ENCODE peak calls at places on chromosome 6, in six cellular contexts. A is IMR-90, G is left ventricle myocardium inferior, D is GM06990, J is foreskin fibroblast, M is ascending aorta. I is an unnamed sample.

GRCh38 chr6:150290429-150290828 is 78.4 kb upstream of the IYD start:
- DNase-seq in G (no peak), A (peak), M (no peak), J (peak), D (no peak), I (no peak)

GRCh38 chr6:30821862-30822784 is 62.2 kb upstream of the DDR1 start:
- DNase-seq in M (no peak), G (no peak), D (no peak), A (no peak), J (no peak), I (no peak)

GRCh38 chr6:91241946-91242613 is 655.2 kb upstream of the MAP3K7 start:
- DNase-seq in A (no peak), J (no peak), G (no peak), D (no peak), M (no peak), I (no peak)

GRCh38 chr6:75170666-75171065 is 35.2 kb downstream of the COL12A1 start:
- DNase-seq in A (no peak), J (no peak), G (no peak), D (no peak), M (no peak), I (no peak)

GRCh38 chr6:167276772-167277533 is 14.2 kb upstream of the UNC93A start:
- DNase-seq in D (no peak), A (no peak), M (no peak), J (no peak), G (no peak), I (no peak)

GRCh38 chr6:101344885-101345284 is 48.6 kb upstream of the GRIK2 start:
- DNase-seq in A (no peak), J (no peak), M (no peak), G (no peak), D (no peak), I (no peak)

GRCh38 chr6:155174576-155175174 is 89.1 kb upstream of the CLDN20 start:
- DNase-seq in A (peak), J (peak), G (no peak), D (peak), M (no peak), I (peak)

GRCh38 chr6:166027761-166028160 is 139.9 kb downstream of the TBXT start:
- DNase-seq in M (no peak), D (no peak), J (no peak), G (no peak), A (peak), I (no peak)

GRCh38 chr6:33670971-33671370 is 40.5 kb downstream of the UQCC2 start:
- DNase-seq in G (no peak), D (no peak), J (no peak), M (no peak), A (no peak), I (no peak)

GRCh38 chr6:20367716-20368485 is 33.8 kb upstream of the E2F3 start:
- DNase-seq in J (no peak), A (peak), G (no peak), D (no peak), M (no peak), I (no peak)

GRCh38 chr6:38774933-38775707 is 60.0 kb downstream of the DNAH8 start:
- DNase-seq in A (no peak), G (no peak), M (no peak), D (peak), J (no peak), I (peak)

GRCh38 chr6:108560463-108561308 is at the start of gene FOXO3:
- DNase-seq in D (peak), M (peak), J (peak), G (peak), A (peak), I (no peak)

GRCh38 chr6:3825331-3825831 is 23.8 kb upstream of the FAM50B start:
- DNase-seq in D (no peak), M (no peak), A (peak), G (peak), J (no peak), I (no peak)

GRCh38 chr6:34189806-34190503 is 44.1 kb upstream of the GRM4 start:
- DNase-seq in G (peak), M (no peak), D (no peak), A (no peak), J (no peak), I (no peak)

GRCh38 chr6:159080217-159080976 is 35.6 kb upstream of the TAGAP start:
- DNase-seq in G (no peak), D (peak), M (no peak), A (no peak), J (no peak), I (no peak)

GRCh38 chr6:20681243-20681684 is 147.0 kb downstream of the CDKAL1 start:
- DNase-seq in A (no peak), D (no peak), G (no peak), J (no peak), M (no peak), I (no peak)

GRCh38 chr6:158861686-158862381 is 42.7 kb upstream of the EZR start:
- DNase-seq in M (no peak), A (peak), D (no peak), J (no peak), G (no peak), I (no peak)

GRCh38 chr6:108598316-108598863 is 37.7 kb downstream of the FOXO3 start:
- DNase-seq in D (peak), J (peak), G (no peak), A (peak), M (no peak), I (peak)

GRCh38 chr6:102749210-102749971 is 1355.9 kb downstream of the GRIK2 start:
- DNase-seq in D (no peak), J (no peak), A (no peak), G (no peak), M (no peak), I (no peak)

GRCh38 chr6:105869835-105870506 is 216.2 kb upstream of the PRDM1 start:
- DNase-seq in M (no peak), J (no peak), A (no peak), G (no peak), D (no peak), I (no peak)

GRCh38 chr6:36560822-36561221 is 13.5 kb upstream of the STK38 start:
- DNase-seq in J (no peak), A (no peak), G (no peak), D (no peak), M (no peak), I (no peak)

GRCh38 chr6:158999154-158999668 is 791 bp downstream of the RSPH3 start:
- DNase-seq in A (peak), G (no peak), J (no peak), M (no peak), D (no peak), I (no peak)

GRCh38 chr6:104959453-104959858 is 2.5 kb downstream of the LIN28B start:
- DNase-seq in A (no peak), G (no peak), M (no peak), D (no peak), J (no peak), I (no peak)

GRCh38 chr6:13384506-13384905 is 56.2 kb upstream of the TBC1D7 start:
- DNase-seq in D (no peak), A (no peak), G (no peak), M (no peak), J (no peak), I (no peak)

GRCh38 chr6:5752282-5752681 is 254.4 kb downstream of the NRN1 start:
- DNase-seq in M (no peak), G (no peak), J (peak), D (no peak), A (peak), I (no peak)

GRCh38 chr6:66198062-66198624 is 491.1 kb upstream of the EYS start:
- DNase-seq in A (no peak), J (no peak), G (no peak), M (no peak), D (no peak), I (no peak)

GRCh38 chr6:41047745-41048742 is 5.0 kb upstream of the APOBEC2 start:
- DNase-seq in M (no peak), D (no peak), J (no peak), A (no peak), G (no peak), I (no peak)

GRCh38 chr6:166078294-166078693 is 89.4 kb downstream of the TBXT start:
- DNase-seq in A (peak), G (no peak), M (no peak), J (no peak), D (no peak), I (no peak)

GRCh38 chr6:76708641-76709331 is 636.3 kb upstream of the IMPG1 start:
- DNase-seq in A (no peak), J (no peak), D (no peak), M (no peak), G (no peak), I (no peak)

GRCh38 chr6:90429713-90430112 is 133.1 kb upstream of the BACH2 start:
- DNase-seq in J (no peak), A (no peak), G (no peak), M (no peak), D (no peak), I (no peak)

GRCh38 chr6:26056583-26057350 is 30.5 kb upstream of the HFE start:
- DNase-seq in D (peak), J (peak), A (peak), G (no peak), M (no peak), I (no peak)

GRCh38 chr6:75300206-75300605 is 15.6 kb upstream of the TMEM30A start:
- DNase-seq in A (no peak), G (no peak), D (no peak), J (no peak), M (no peak), I (no peak)

GRCh38 chr6:106377061-106377540 is 16.6 kb downstream of the CRYBG1 start:
- DNase-seq in J (no peak), G (no peak), M (no peak), A (peak), D (no peak), I (no peak)

GRCh38 chr6:45923831-45924391 is 91.7 kb downstream of the CLIC5 start:
- DNase-seq in G (no peak), D (peak), M (no peak), A (peak), J (peak), I (peak)

GRCh38 chr6:39210437-39210836 is 18.8 kb downstream of the KCNK5 start:
- DNase-seq in A (no peak), J (no peak), M (no peak), G (no peak), D (no peak), I (no peak)

GRCh38 chr6:70725817-70726413 is 58.2 kb downstream of the SMAP1 start:
- DNase-seq in J (no peak), A (peak), M (no peak), D (no peak), G (no peak), I (no peak)

GRCh38 chr6:91786474-91787184 is 1199.8 kb upstream of the MAP3K7 start:
- DNase-seq in M (no peak), A (no peak), J (no peak), D (no peak), G (no peak), I (no peak)

GRCh38 chr6:55033021-55033546 is 141.2 kb upstream of the HCRTR2 start:
- DNase-seq in A (peak), G (no peak), M (no peak), J (peak), D (no peak), I (no peak)

GRCh38 chr6:17984399-17984798 is 3.0 kb downstream of the KIF13A start:
- DNase-seq in A (no peak), G (no peak), M (no peak), D (no peak), J (no peak), I (no peak)
- H3K4me3 ChIP-seq in A (peak), G (peak), M (peak), D (no peak), J (peak), I (no peak)

DNA sequence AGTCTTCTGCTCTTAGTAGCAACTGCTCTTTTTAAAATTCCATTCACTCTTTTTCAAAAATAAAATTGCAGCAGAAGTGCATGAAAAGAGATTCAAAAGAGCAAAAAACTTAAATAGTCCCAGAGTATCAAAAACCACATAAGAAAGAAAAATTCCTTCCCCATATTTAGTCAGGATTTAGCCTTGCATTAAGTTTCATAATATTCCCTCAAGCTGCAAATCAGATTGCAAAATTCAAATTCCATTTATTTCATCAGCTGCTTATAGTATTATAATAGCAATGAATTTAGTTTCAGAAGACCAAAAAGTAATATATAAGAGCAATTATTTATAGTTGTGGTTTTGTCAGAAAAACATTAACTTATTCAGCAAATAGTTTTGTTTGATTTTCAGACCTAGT is 164.2 kb upstream of the STXBP5 start:
- DNase-seq in A (peak), D (no peak), G (no peak), M (no peak), J (no peak), I (no peak)
- TF ChIP-seq CTCF in A (no peak), D (no peak), G (no peak), M (no peak), J (no peak), I (no peak)

GRCh38 chr6:156776841-156777576 is at the start of gene ARID1B:
- DNase-seq in M (no peak), J (peak), A (peak), D (peak), G (peak), I (peak)
- H3K4me3 ChIP-seq in M (peak), J (peak), A (peak), D (peak), G (peak), I (peak)

DNA sequence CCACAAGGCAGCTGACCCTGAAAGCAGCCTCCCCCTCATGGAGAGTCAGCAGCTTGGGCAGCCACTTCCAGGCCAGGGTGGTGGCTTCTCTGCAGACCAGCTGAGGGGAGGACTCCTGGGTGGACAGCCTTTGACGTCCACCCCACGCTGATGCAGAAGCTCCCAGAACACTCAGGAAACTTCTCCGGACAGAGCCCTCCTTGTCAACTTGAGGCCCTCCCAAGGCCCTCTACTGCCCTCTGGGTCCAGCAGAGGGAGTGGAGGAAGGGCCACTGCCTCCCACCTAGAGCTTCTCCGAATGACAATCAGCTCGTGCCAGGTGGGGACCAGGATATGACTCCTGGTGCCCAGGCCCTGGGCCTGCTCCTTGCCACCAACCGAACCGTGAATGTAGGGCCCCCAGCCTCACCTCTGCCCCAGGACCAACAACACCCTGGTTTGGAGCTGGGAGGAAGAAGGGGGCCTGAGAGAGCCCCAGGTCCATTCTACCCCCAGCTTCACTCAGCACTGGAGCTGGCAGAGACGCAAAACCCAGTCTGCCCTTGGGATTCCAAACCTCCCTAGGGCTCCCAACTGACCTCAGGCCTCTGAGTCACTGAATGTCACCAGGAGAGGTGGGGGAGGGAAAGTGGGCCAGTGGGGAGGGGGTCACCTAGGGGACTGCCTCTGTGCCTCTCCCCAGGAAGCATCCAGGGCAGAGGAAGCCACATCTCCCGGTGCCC is 10.9 kb upstream of the SLC22A7 start:
- DNase-seq in A (no peak), M (no peak), J (no peak), D (no peak), G (no peak), I (no peak)
- TF ChIP-seq CTCF in A (no peak), M (no peak), J (peak), D (no peak), G (peak), I (no peak)

GRCh38 chr6:116057766-116058165 is 2.9 kb downstream of the FRK start:
- DNase-seq in M (no peak), D (no peak), A (no peak), G (no peak), J (no peak), I (no peak)
- H3K4me3 ChIP-seq in M (peak), D (no peak), A (no peak), G (no peak), J (no peak), I (no peak)

GRCh38 chr6:23446394-23447001 is 679.5 kb upstream of the NRSN1 start:
- DNase-seq in A (peak), M (no peak), D (no peak), J (peak), G (no peak), I (no peak)
- TF ChIP-seq CTCF in A (peak), M (no peak), D (peak), J (peak), G (peak), I (no peak)

I was measured in GM12864.